ENCODE peak calls at places on chromosomes 7 and 10, in seven cellular contexts. One of them, this sample, is unnamed. For H3K27me3, the result is how much of the 10 kb centered on the place peaks cover.

GRCh38 chr7:43108255-43109011 is 4.0 kb upstream of the HECW1 start:
- DNase-seq in SK-N-SH: peak
- DNase-seq in HCT116: peak
- DNase-seq in GM23338: peak
- DNase-seq in PC-3: peak
- DNase-seq in MM.1S: peak
- DNase-seq in hepatocyte: peak
- DNase-seq in this sample: peak

GRCh38 chr7:117673839-117674238 is 194.0 kb downstream of the CFTR start:
- DNase-seq in SK-N-SH: peak
- DNase-seq in HCT116: peak
- DNase-seq in GM23338: no peak
- DNase-seq in PC-3: peak
- DNase-seq in MM.1S: peak
- DNase-seq in hepatocyte: peak
- DNase-seq in this sample: no peak

GRCh38 chr7:100674441-100675407 is 1.2 kb downstream of the GNB2 start:
- DNase-seq in SK-N-SH: peak
- DNase-seq in HCT116: no peak
- DNase-seq in GM23338: peak
- DNase-seq in PC-3: no peak
- DNase-seq in MM.1S: peak
- DNase-seq in hepatocyte: peak
- DNase-seq in this sample: peak

GRCh38 chr10:110209926-110210662 is 2.7 kb downstream of the MXI1 start:
- DNase-seq in SK-N-SH: peak
- DNase-seq in HCT116: no peak
- DNase-seq in GM23338: peak
- DNase-seq in PC-3: peak
- DNase-seq in MM.1S: peak
- DNase-seq in hepatocyte: peak
- DNase-seq in this sample: peak

GRCh38 chr7:43039346-43039745 is 73.1 kb upstream of the HECW1 start:
- DNase-seq in SK-N-SH: no peak
- DNase-seq in HCT116: no peak
- DNase-seq in GM23338: peak
- DNase-seq in PC-3: no peak
- DNase-seq in MM.1S: no peak
- DNase-seq in hepatocyte: no peak
- DNase-seq in this sample: no peak

GRCh38 chr7:38428040-38428439 is 154.6 kb upstream of the TARP start:
- DNase-seq in SK-N-SH: no peak
- DNase-seq in HCT116: no peak
- DNase-seq in GM23338: no peak
- DNase-seq in PC-3: no peak
- DNase-seq in MM.1S: no peak
- DNase-seq in hepatocyte: no peak
- DNase-seq in this sample: no peak

GRCh38 chr10:88840881-88841280 is 10.8 kb downstream of the ANKRD22 start:
- DNase-seq in SK-N-SH: no peak
- DNase-seq in HCT116: no peak
- DNase-seq in GM23338: no peak
- DNase-seq in PC-3: no peak
- DNase-seq in MM.1S: no peak
- DNase-seq in hepatocyte: no peak
- DNase-seq in this sample: no peak

GRCh38 chr7:2321020-2321419 is 6.8 kb upstream of the SNX8 start:
- DNase-seq in SK-N-SH: no peak
- DNase-seq in HCT116: no peak
- DNase-seq in GM23338: peak
- DNase-seq in PC-3: no peak
- DNase-seq in MM.1S: no peak
- DNase-seq in hepatocyte: peak
- DNase-seq in this sample: peak

GRCh38 chr7:149872419-149873073 is 1.2 kb upstream of the ATP6V0E2 start:
- DNase-seq in SK-N-SH: peak
- DNase-seq in HCT116: no peak
- DNase-seq in GM23338: peak
- DNase-seq in PC-3: peak
- DNase-seq in MM.1S: no peak
- DNase-seq in hepatocyte: peak
- DNase-seq in this sample: peak

GRCh38 chr7:140041626-140042385 is 20.9 kb downstream of the PARP12 start:
- DNase-seq in SK-N-SH: no peak
- DNase-seq in HCT116: no peak
- DNase-seq in GM23338: no peak
- DNase-seq in PC-3: no peak
- DNase-seq in MM.1S: no peak
- DNase-seq in hepatocyte: no peak
- DNase-seq in this sample: no peak

GRCh38 chr7:127838816-127839415 is 186.9 kb downstream of the SND1 start:
- DNase-seq in SK-N-SH: no peak
- DNase-seq in HCT116: no peak
- DNase-seq in GM23338: no peak
- DNase-seq in PC-3: no peak
- DNase-seq in MM.1S: no peak
- DNase-seq in hepatocyte: peak
- DNase-seq in this sample: no peak

GRCh38 chr10:71239946-71240795 is 27.8 kb downstream of the UNC5B start:
- DNase-seq in SK-N-SH: no peak
- DNase-seq in HCT116: no peak
- DNase-seq in GM23338: no peak
- DNase-seq in PC-3: no peak
- DNase-seq in MM.1S: no peak
- DNase-seq in hepatocyte: no peak
- DNase-seq in this sample: no peak

GRCh38 chr7:24069751-24070150 is 214.2 kb upstream of the NPY start:
- DNase-seq in SK-N-SH: no peak
- DNase-seq in HCT116: no peak
- DNase-seq in GM23338: no peak
- DNase-seq in PC-3: no peak
- DNase-seq in MM.1S: no peak
- DNase-seq in hepatocyte: no peak
- DNase-seq in this sample: no peak

GRCh38 chr10:111612273-111612672 is 535.4 kb downstream of the ADRA2A start:
- DNase-seq in SK-N-SH: no peak
- DNase-seq in HCT116: no peak
- DNase-seq in GM23338: no peak
- DNase-seq in PC-3: no peak
- DNase-seq in MM.1S: no peak
- DNase-seq in hepatocyte: no peak
- DNase-seq in this sample: no peak

GRCh38 chr7:117193564-117193963 is 129.3 kb downstream of the WNT2 start:
- DNase-seq in SK-N-SH: no peak
- DNase-seq in HCT116: no peak
- DNase-seq in GM23338: no peak
- DNase-seq in PC-3: no peak
- DNase-seq in MM.1S: no peak
- DNase-seq in hepatocyte: no peak
- DNase-seq in this sample: no peak

GRCh38 chr10:52864459-52865106 is 92.0 kb upstream of the MBL2 start:
- DNase-seq in SK-N-SH: no peak
- DNase-seq in HCT116: no peak
- DNase-seq in GM23338: peak
- DNase-seq in PC-3: peak
- DNase-seq in MM.1S: peak
- DNase-seq in hepatocyte: peak
- DNase-seq in this sample: peak

GRCh38 chr7:47298636-47299035 is 283.3 kb downstream of the TNS3 start:
- DNase-seq in SK-N-SH: no peak
- DNase-seq in HCT116: no peak
- DNase-seq in GM23338: no peak
- DNase-seq in PC-3: no peak
- DNase-seq in MM.1S: no peak
- DNase-seq in hepatocyte: no peak
- DNase-seq in this sample: no peak

GRCh38 chr10:113915540-113915939 is 61.1 kb downstream of the NHLRC2 start:
- DNase-seq in SK-N-SH: no peak
- DNase-seq in HCT116: no peak
- DNase-seq in GM23338: no peak
- DNase-seq in PC-3: no peak
- DNase-seq in MM.1S: no peak
- DNase-seq in hepatocyte: no peak
- DNase-seq in this sample: no peak

GRCh38 chr10:101889256-101890210 is 45.9 kb upstream of the KCNIP2 start:
- DNase-seq in SK-N-SH: peak
- DNase-seq in HCT116: peak
- DNase-seq in GM23338: peak
- DNase-seq in PC-3: peak
- DNase-seq in MM.1S: peak
- DNase-seq in hepatocyte: peak
- DNase-seq in this sample: peak

GRCh38 chr10:86400705-86401587 is 34.4 kb upstream of the GRID1 start:
- DNase-seq in SK-N-SH: peak
- DNase-seq in HCT116: peak
- DNase-seq in GM23338: peak
- DNase-seq in PC-3: peak
- DNase-seq in MM.1S: peak
- DNase-seq in hepatocyte: peak
- DNase-seq in this sample: peak

GRCh38 chr7:74197449-74198108 is 12.2 kb upstream of the LAT2 start:
- DNase-seq in SK-N-SH: no peak
- DNase-seq in HCT116: no peak
- DNase-seq in GM23338: no peak
- DNase-seq in PC-3: no peak
- DNase-seq in MM.1S: no peak
- DNase-seq in hepatocyte: no peak
- DNase-seq in this sample: no peak

GRCh38 chr10:124717911-124718734 is 26.1 kb downstream of the FAM53B start:
- DNase-seq in SK-N-SH: no peak
- DNase-seq in HCT116: no peak
- DNase-seq in GM23338: no peak
- DNase-seq in PC-3: no peak
- DNase-seq in MM.1S: no peak
- DNase-seq in hepatocyte: no peak
- DNase-seq in this sample: no peak
- TF ChIP-seq CTCF in SK-N-SH: no peak
- TF ChIP-seq CTCF in HCT116: no peak
- TF ChIP-seq CTCF in GM23338: no peak
- TF ChIP-seq CTCF in PC-3: no peak
- TF ChIP-seq CTCF in MM.1S: no peak
- TF ChIP-seq CTCF in hepatocyte: no peak
- TF ChIP-seq CTCF in this sample: no peak

GRCh38 chr10:8321990-8322389 is 267.5 kb downstream of the GATA3 start:
- DNase-seq in SK-N-SH: peak
- DNase-seq in HCT116: no peak
- DNase-seq in GM23338: no peak
- DNase-seq in PC-3: no peak
- DNase-seq in MM.1S: no peak
- DNase-seq in hepatocyte: no peak
- DNase-seq in this sample: peak
- TF ChIP-seq EZH2phosphoT487 in SK-N-SH: no peak
- TF ChIP-seq EZH2phosphoT487 in HCT116: no peak
- TF ChIP-seq EZH2phosphoT487 in GM23338: no peak
- TF ChIP-seq EZH2phosphoT487 in PC-3: no peak
- TF ChIP-seq EZH2phosphoT487 in MM.1S: no peak
- TF ChIP-seq EZH2phosphoT487 in hepatocyte: no peak
- TF ChIP-seq EZH2phosphoT487 in this sample: no peak

GRCh38 chr7:36523371-36523953 is 133.8 kb downstream of the ANLN start:
- DNase-seq in SK-N-SH: no peak
- DNase-seq in HCT116: no peak
- DNase-seq in GM23338: no peak
- DNase-seq in PC-3: no peak
- DNase-seq in MM.1S: no peak
- DNase-seq in hepatocyte: no peak
- DNase-seq in this sample: peak

GRCh38 chr7:36532981-36533499 is 143.4 kb downstream of the ANLN start:
- DNase-seq in SK-N-SH: no peak
- DNase-seq in HCT116: no peak
- DNase-seq in GM23338: no peak
- DNase-seq in PC-3: no peak
- DNase-seq in MM.1S: no peak
- DNase-seq in hepatocyte: no peak
- DNase-seq in this sample: no peak

GRCh38 chr7:36522453-36523007 is 132.9 kb downstream of the ANLN start:
- DNase-seq in SK-N-SH: no peak
- DNase-seq in HCT116: no peak
- DNase-seq in GM23338: no peak
- DNase-seq in PC-3: no peak
- DNase-seq in MM.1S: no peak
- DNase-seq in hepatocyte: no peak
- DNase-seq in this sample: no peak

GRCh38 chr7:36526720-36527548 is 137.3 kb downstream of the ANLN start:
- DNase-seq in SK-N-SH: no peak
- DNase-seq in HCT116: peak
- DNase-seq in GM23338: no peak
- DNase-seq in PC-3: peak
- DNase-seq in MM.1S: peak
- DNase-seq in hepatocyte: peak
- DNase-seq in this sample: no peak

DNA sequence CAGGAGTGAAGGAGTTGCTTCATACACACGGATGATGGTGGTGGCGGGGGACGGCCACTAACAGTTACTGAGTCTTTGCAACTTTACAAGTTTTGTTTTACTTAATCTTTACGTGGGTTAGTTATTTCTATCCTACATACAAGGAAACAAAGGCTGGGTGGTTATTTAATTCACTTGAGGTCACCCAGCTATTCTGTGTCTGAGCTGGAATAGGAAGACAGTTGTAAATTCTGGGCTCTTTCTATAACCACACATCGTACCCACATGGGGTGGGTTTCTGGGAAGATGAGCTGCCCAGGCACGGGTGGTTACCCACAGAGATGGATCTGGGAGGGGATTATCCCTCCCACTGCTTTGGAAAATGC is 137.9 kb downstream of the ANLN start:
- DNase-seq in SK-N-SH: no peak
- DNase-seq in HCT116: no peak
- DNase-seq in GM23338: no peak
- DNase-seq in PC-3: no peak
- DNase-seq in MM.1S: no peak
- DNase-seq in hepatocyte: no peak
- DNase-seq in this sample: no peak
- H3K27me3 ChIP-seq in SK-N-SH: under half
- H3K27me3 ChIP-seq in HCT116: under half
- H3K27me3 ChIP-seq in GM23338: under half
- H3K27me3 ChIP-seq in PC-3: under half
- H3K27me3 ChIP-seq in MM.1S: under half
- H3K27me3 ChIP-seq in hepatocyte: under half
- H3K27me3 ChIP-seq in this sample: under half

DNA sequence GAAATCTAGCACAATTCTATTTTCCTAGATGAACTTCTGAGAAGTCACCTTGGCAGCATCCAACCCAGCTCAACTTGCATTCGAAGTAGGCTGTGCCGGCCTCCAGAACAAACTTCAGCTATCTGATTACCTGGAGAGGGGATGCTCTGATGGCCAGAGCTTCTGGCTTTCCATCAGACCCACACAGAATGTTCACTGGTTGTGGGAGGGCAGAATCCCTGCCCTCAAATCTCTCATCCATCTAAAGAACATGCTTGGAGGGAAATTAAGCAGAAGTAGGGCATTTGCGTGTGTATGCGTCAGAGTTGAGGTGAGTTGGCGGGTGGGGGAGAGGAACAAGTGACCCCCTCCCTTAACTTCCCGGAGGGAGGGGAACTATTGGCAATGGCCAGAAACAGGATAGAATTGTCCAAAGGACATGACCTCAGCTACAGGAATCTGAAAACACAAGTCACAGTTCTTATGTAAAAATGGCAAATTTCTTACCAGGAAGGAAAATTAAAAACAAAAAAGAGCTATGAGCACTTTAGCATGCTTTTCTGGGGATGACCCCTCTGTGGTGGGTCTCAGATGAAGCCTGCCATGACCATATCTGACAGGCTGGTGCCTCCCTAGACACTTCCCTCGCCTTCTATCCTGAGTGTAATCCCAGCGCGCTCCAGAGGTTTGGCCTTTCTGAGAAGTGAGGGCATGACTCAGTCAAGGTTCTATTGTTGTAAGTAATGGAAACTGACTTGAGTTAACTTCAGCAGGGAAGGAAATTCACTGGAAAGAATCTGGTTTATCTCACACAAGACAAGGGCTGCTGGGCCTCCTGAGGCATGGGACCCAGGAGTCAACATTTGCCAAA is 278.8 kb downstream of the RPS24 start:
- DNase-seq in SK-N-SH: no peak
- DNase-seq in HCT116: no peak
- DNase-seq in GM23338: no peak
- DNase-seq in PC-3: no peak
- DNase-seq in MM.1S: no peak
- DNase-seq in hepatocyte: peak
- DNase-seq in this sample: no peak
- TF ChIP-seq CTCF in SK-N-SH: no peak
- TF ChIP-seq CTCF in HCT116: no peak
- TF ChIP-seq CTCF in GM23338: no peak
- TF ChIP-seq CTCF in PC-3: no peak
- TF ChIP-seq CTCF in MM.1S: no peak
- TF ChIP-seq CTCF in hepatocyte: no peak
- TF ChIP-seq CTCF in this sample: no peak

This sample was measured in neural progenitor cell.